ENCODE peak calls at places on chromosome 1, in four cellular contexts. Q, Z, T and P are unnamed samples.

GRCh38 chr1:30192969-30193630 is 530.3 kb downstream of the MATN1 start:
- DNase-seq in T (no peak), Z (no peak), Q (no peak), P (no peak)

GRCh38 chr1:22416555-22417454 is 34.8 kb upstream of the ZBTB40 start:
- DNase-seq in Q (peak), T (peak), Z (peak), P (peak)

GRCh38 chr1:74437035-74437434 is 75.4 kb downstream of the LRRC53 start:
- DNase-seq in Z (no peak), Q (no peak), T (no peak), P (no peak)

GRCh38 chr1:97209381-97209780 is 487.8 kb downstream of the PTBP2 start:
- DNase-seq in T (no peak), Z (peak), Q (no peak), P (peak)

GRCh38 chr1:24643362-24644346 is 552 bp downstream of the SRRM1 start:
- DNase-seq in Z (peak), Q (no peak), T (peak), P (peak)

GRCh38 chr1:180545991-180546390 is 12.8 kb upstream of the OVAAL start:
- DNase-seq in T (no peak), Q (no peak), Z (no peak), P (no peak)

GRCh38 chr1:59596432-59596831 is 218.3 kb upstream of the HOOK1 start:
- DNase-seq in Z (peak), Q (peak), T (no peak), P (peak)

GRCh38 chr1:94551449-94551848 is 9.9 kb upstream of the F3 start:
- DNase-seq in T (no peak), Q (no peak), Z (no peak), P (no peak)

GRCh38 chr1:184958554-184959353 is 15.6 kb downstream of the NIBAN1 start:
- DNase-seq in Z (no peak), Q (no peak), T (no peak), P (peak)

GRCh38 chr1:176939993-176940392 is 224.5 kb downstream of the ASTN1 start:
- DNase-seq in Q (no peak), T (no peak), Z (no peak), P (no peak)

GRCh38 chr1:47859092-47859743 is 138.0 kb downstream of the TRABD2B start:
- DNase-seq in T (no peak), Q (no peak), Z (no peak), P (no peak)

GRCh38 chr1:68010094-68010493 is 40.3 kb downstream of the DIRAS3 start:
- DNase-seq in Q (peak), Z (peak), T (no peak), P (peak)

GRCh38 chr1:28470146-28470545 is 35.7 kb upstream of the RCC1 start:
- DNase-seq in Z (no peak), Q (no peak), T (no peak), P (peak)

GRCh38 chr1:236069796-236070195 is 4.9 kb upstream of the NID1 start:
- DNase-seq in T (no peak), Q (no peak), Z (no peak), P (no peak)

GRCh38 chr1:150764617-150765090 is 924 bp downstream of the CTSS start:
- DNase-seq in Q (peak), Z (peak), T (no peak), P (peak)

GRCh38 chr1:211259596-211260126 is 495 bp downstream of the RCOR3 start:
- DNase-seq in Q (peak), T (peak), Z (peak), P (no peak)

GRCh38 chr1:226425431-226426031 is 17.6 kb upstream of the PARP1 start:
- DNase-seq in Q (no peak), T (no peak), Z (no peak), P (no peak)

GRCh38 chr1:39105061-39105840 is 79.1 kb downstream of the NDUFS5 start:
- DNase-seq in Z (peak), T (peak), Q (peak), P (peak)

GRCh38 chr1:186304982-186305949 is 69.8 kb downstream of the TPR start:
- DNase-seq in Q (peak), T (no peak), Z (peak), P (peak)

GRCh38 chr1:157363660-157364140 is 188.6 kb downstream of the FCRL5 start:
- DNase-seq in T (peak), Z (peak), Q (peak), P (peak)

GRCh38 chr1:2311184-2312032 is 79.9 kb downstream of the MORN1 start:
- DNase-seq in T (peak), Z (peak), Q (peak), P (peak)

GRCh38 chr1:199931666-199932377 is 95.7 kb upstream of the NR5A2 start:
- DNase-seq in Z (peak), Q (no peak), T (no peak), P (peak)

GRCh38 chr1:26697441-26697977 is 1.7 kb downstream of the ARID1A start:
- DNase-seq in Q (no peak), Z (peak), T (no peak), P (no peak)

GRCh38 chr1:185440877-185441276 is 123.8 kb upstream of the IVNS1ABP start:
- DNase-seq in Z (peak), T (no peak), Q (peak), P (peak)

GRCh38 chr1:111197598-111198289 is 2.7 kb downstream of the DENND2D start:
- DNase-seq in Z (peak), Q (no peak), T (peak), P (peak)

GRCh38 chr1:241323510-241323909 is 33.5 kb downstream of the RGS7 start:
- DNase-seq in Q (peak), T (no peak), Z (peak), P (peak)

GRCh38 chr1:108704501-108704900 is 8.2 kb upstream of the FNDC7 start:
- DNase-seq in Q (peak), Z (peak), T (no peak), P (peak)

GRCh38 chr1:23793018-23793781 is 2.3 kb downstream of the LYPLA2 start:
- DNase-seq in Z (peak), Q (peak), T (no peak), P (peak)

GRCh38 chr1:16139473-16139962 is 16.4 kb downstream of the EPHA2 start:
- DNase-seq in Q (peak), T (no peak), Z (peak), P (peak)

GRCh38 chr1:10387611-10388386 is 11.1 kb upstream of the PGD start:
- DNase-seq in Z (peak), Q (peak), T (no peak), P (peak)

GRCh38 chr1:34928865-34929496 is 469 bp downstream of the DLGAP3 start:
- DNase-seq in Z (no peak), Q (no peak), T (no peak), P (no peak)